ENCODE peak calls at places on chromosomes 11 and 22, in six cellular contexts. N is CD8-positive, alpha-beta T cell; H is AG04450; L is choroid plexus epithelial cell; S is coronary artery; Q is activated CD8-positive, alpha-beta T cell treated with anti-CD3 and anti-CD28 coated beads for 36 hours. V is an unnamed sample.
A peak's percentile ranks its signal among the peaks of the same experiment; 100 is the strongest.

GRCh38 chr22:19346677-19347265 is 55.3 kb upstream of the CLTCL1 start:
- DNase-seq in N (no peak), H (no peak), L (no peak), S (no peak), Q (no peak), V (no peak)

GRCh38 chr22:45917146-45917545 is 59.8 kb downstream of the WNT7B start:
- DNase-seq in N (no peak), H (no peak), L (no peak), S (no peak), Q (no peak), V (no peak)

GRCh38 chr11:96159968-96160367 is 183.0 kb downstream of the MAML2 start:
- DNase-seq in N (no peak), H (no peak), L (no peak), S (no peak), Q (no peak), V (no peak)

GRCh38 chr11:115272925-115273324 is 231.3 kb downstream of the CADM1 start:
- DNase-seq in N (no peak), H (no peak), L (no peak), S (no peak), Q (no peak), V (no peak)

GRCh38 chr11:111707039-111707690 is 59.0 kb downstream of the PPP2R1B start:
- DNase-seq in N (no peak), H (peak; percentile 74), L (peak; percentile 95), S (no peak), Q (no peak), V (no peak)

GRCh38 chr11:45384711-45385241 is 98.6 kb upstream of the SYT13 start:
- DNase-seq in N (no peak), H (no peak), L (no peak), S (no peak), Q (no peak), V (no peak)

GRCh38 chr11:68331338-68331947 is 19.1 kb downstream of the LRP5 start:
- DNase-seq in N (no peak), H (no peak), L (no peak), S (no peak), Q (peak; percentile 59), V (no peak)

GRCh38 chr11:84780689-84781293 is 846.4 kb downstream of the DLG2 start:
- DNase-seq in N (no peak), H (no peak), L (peak; percentile 65), S (no peak), Q (no peak), V (no peak)

GRCh38 chr11:9852465-9852864 is 188.6 kb downstream of the SWAP70 start:
- DNase-seq in N (no peak), H (no peak), L (peak; percentile 81), S (no peak), Q (no peak), V (no peak)

GRCh38 chr11:41110527-41110926 is 348.9 kb downstream of the LRRC4C start:
- DNase-seq in N (no peak), H (no peak), L (no peak), S (no peak), Q (no peak), V (no peak)

GRCh38 chr22:21824439-21824912 is 43.0 kb downstream of the MAPK1 start:
- DNase-seq in N (no peak), H (no peak), L (no peak), S (no peak), Q (no peak), V (no peak)

GRCh38 chr22:37824674-37825641 is 1.8 kb downstream of the GALR3 start:
- DNase-seq in N (no peak), H (no peak), L (peak; percentile 24), S (no peak), Q (no peak), V (no peak)

GRCh38 chr11:398826-399225 is 4.8 kb downstream of the PKP3 start:
- DNase-seq in N (no peak), H (no peak), L (no peak), S (no peak), Q (peak; percentile 37), V (no peak)

GRCh38 chr22:41223535-41223934 is 17.2 kb downstream of the CHADL start:
- DNase-seq in N (no peak), H (no peak), L (no peak), S (no peak), Q (no peak), V (no peak)

GRCh38 chr22:44091021-44091721 is 67.1 kb downstream of the PARVB start:
- DNase-seq in N (no peak), H (no peak), L (peak; percentile 56), S (no peak), Q (peak; percentile 74), V (no peak)

GRCh38 chr11:116122697-116123472 is 618.7 kb upstream of the CADM1 start:
- DNase-seq in N (no peak), H (no peak), L (no peak), S (peak; percentile 55), Q (no peak), V (peak; percentile 63)

DNA sequence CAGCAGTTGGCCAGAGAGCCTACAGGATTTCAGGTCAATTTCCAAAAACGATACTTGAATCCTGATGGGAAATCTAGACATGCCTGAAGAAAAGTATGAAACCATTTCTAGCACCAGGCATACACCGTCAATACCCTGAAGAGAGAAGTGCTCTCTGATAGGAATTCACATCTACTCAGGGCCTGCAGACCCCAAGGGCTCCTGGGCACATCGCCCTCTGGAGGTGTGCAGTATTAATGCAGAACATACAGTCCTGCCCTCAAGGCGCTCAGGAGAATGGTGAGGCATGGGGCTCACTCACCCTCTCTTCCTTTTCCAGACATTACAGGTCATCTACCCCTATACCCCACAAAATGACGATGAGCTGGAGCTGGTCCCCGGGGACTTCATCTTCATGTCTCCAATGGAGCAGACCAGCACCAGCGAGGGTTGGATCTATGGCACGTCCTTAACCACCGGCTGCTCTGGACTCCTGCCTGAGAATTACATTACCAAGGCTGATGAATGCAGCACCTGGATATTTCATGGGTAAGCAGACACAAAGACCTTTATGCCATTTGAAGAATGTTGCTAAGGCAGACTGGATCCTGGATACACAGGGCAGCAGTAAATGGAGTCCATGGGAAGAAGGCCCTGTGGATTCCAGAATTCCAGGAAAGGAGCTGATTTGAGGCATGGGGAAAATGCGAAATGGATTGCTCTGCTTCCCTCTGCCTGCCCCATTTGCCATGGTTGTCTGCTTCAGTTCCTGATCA is 49.3 kb upstream of the CRTAM start:
- DNase-seq in N (no peak), H (no peak), L (no peak), S (peak; percentile 45), Q (no peak), V (no peak)
- TF ChIP-seq CTCF in N (no peak), H (peak; percentile 18), L (peak; percentile 18), S (no peak), Q (peak; percentile 42), V (peak; percentile 14)

GRCh38 chr22:48979482-48979881 is 848.2 kb downstream of the BRD1 start:
- DNase-seq in N (no peak), H (no peak), L (no peak), S (no peak), Q (no peak), V (no peak)
- TF ChIP-seq CTCF in N (no peak), H (no peak), L (no peak), S (no peak), Q (no peak), V (no peak)

DNA sequence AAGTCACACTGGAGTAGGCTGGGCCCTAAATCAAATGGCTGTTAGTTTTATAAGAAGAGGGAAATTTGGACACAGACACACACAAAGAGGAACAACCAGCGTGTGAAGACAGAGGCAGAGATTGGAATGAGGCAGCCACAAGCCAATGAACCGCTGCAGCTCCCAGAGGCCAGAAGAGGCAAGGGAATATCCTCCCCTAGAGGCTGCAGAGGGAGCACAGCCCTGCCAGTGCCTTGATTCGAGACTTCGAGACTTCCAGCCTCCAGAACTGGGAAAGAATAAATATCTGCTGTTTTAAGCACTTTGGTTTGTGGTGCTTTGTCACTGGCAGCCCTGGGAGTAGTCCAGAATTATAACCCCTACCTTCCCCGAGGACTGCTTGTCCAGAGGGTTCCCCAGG is 484.4 kb downstream of the MN1 start:
- DNase-seq in N (no peak), H (no peak), L (no peak), S (no peak), Q (no peak), V (no peak)
- TF ChIP-seq CTCF in N (no peak), H (peak; percentile 15), L (peak; percentile 33), S (no peak), Q (no peak), V (peak; percentile 38)

GRCh38 chr11:122149232-122149631 is 33.2 kb upstream of the BLID start:
- DNase-seq in N (no peak), H (no peak), L (no peak), S (no peak), Q (no peak), V (no peak)
- TF ChIP-seq CTCF in N (no peak), H (no peak), L (no peak), S (no peak), Q (no peak), V (no peak)